ENCODE peak calls at places on chromosomes 11 and 22, in six cellular contexts. One of them, this sample, is unnamed.

GRCh38 chr11:118878187-118878586 is 5.5 kb upstream of the CXCR5 start:
- DNase-seq in hepatic stellate cell: no peak
- DNase-seq in endodermal cell: no peak
- DNase-seq in NCI-H2107: no peak
- DNase-seq in KG1: no peak
- DNase-seq in tibial nerve: no peak
- DNase-seq in this sample: no peak

GRCh38 chr11:123493393-123494063 is 63.5 kb downstream of the GRAMD1B start:
- DNase-seq in tibial nerve: no peak
- DNase-seq in KG1: no peak
- DNase-seq in endodermal cell: peak
- DNase-seq in NCI-H2107: no peak
- DNase-seq in hepatic stellate cell: no peak
- DNase-seq in this sample: no peak

GRCh38 chr11:111676878-111677585 is 74.8 kb downstream of the SIK2 start:
- DNase-seq in endodermal cell: no peak
- DNase-seq in hepatic stellate cell: peak
- DNase-seq in NCI-H2107: no peak
- DNase-seq in KG1: no peak
- DNase-seq in tibial nerve: no peak
- DNase-seq in this sample: peak

GRCh38 chr11:110249066-110249465 is 47.3 kb downstream of the RDX start:
- DNase-seq in tibial nerve: no peak
- DNase-seq in NCI-H2107: no peak
- DNase-seq in endodermal cell: no peak
- DNase-seq in hepatic stellate cell: no peak
- DNase-seq in KG1: no peak
- DNase-seq in this sample: peak

GRCh38 chr11:44028816-44029506 is 18.8 kb upstream of the ACCSL start:
- DNase-seq in endodermal cell: no peak
- DNase-seq in hepatic stellate cell: no peak
- DNase-seq in tibial nerve: no peak
- DNase-seq in NCI-H2107: no peak
- DNase-seq in KG1: no peak
- DNase-seq in this sample: no peak

GRCh38 chr11:11250470-11250869 is 102.6 kb downstream of the CSNK2A3 start:
- DNase-seq in tibial nerve: no peak
- DNase-seq in NCI-H2107: no peak
- DNase-seq in endodermal cell: peak
- DNase-seq in hepatic stellate cell: no peak
- DNase-seq in KG1: no peak
- DNase-seq in this sample: peak

GRCh38 chr22:28019360-28019759 is 100.3 kb upstream of the PITPNB start:
- DNase-seq in NCI-H2107: no peak
- DNase-seq in tibial nerve: no peak
- DNase-seq in hepatic stellate cell: no peak
- DNase-seq in endodermal cell: no peak
- DNase-seq in KG1: no peak
- DNase-seq in this sample: peak

GRCh38 chr11:123742334-123742733 is 874 bp upstream of the ZNF202 start:
- DNase-seq in KG1: no peak
- DNase-seq in hepatic stellate cell: no peak
- DNase-seq in endodermal cell: peak
- DNase-seq in NCI-H2107: no peak
- DNase-seq in tibial nerve: no peak
- DNase-seq in this sample: no peak

GRCh38 chr11:12121504-12121903 is 11.1 kb downstream of the MICAL2 start:
- DNase-seq in KG1: no peak
- DNase-seq in NCI-H2107: peak
- DNase-seq in endodermal cell: no peak
- DNase-seq in tibial nerve: no peak
- DNase-seq in hepatic stellate cell: no peak
- DNase-seq in this sample: no peak

GRCh38 chr11:103202048-103202651 is 92.9 kb downstream of the DYNC2H1 start:
- DNase-seq in KG1: no peak
- DNase-seq in hepatic stellate cell: peak
- DNase-seq in NCI-H2107: no peak
- DNase-seq in endodermal cell: no peak
- DNase-seq in tibial nerve: no peak
- DNase-seq in this sample: peak

GRCh38 chr11:68004551-68005335 is 846 bp upstream of the UNC93B1 start:
- DNase-seq in tibial nerve: no peak
- DNase-seq in endodermal cell: peak
- DNase-seq in hepatic stellate cell: no peak
- DNase-seq in KG1: no peak
- DNase-seq in NCI-H2107: no peak
- DNase-seq in this sample: no peak

GRCh38 chr22:47356433-47357011 is 594.1 kb downstream of the TBC1D22A start:
- DNase-seq in tibial nerve: no peak
- DNase-seq in endodermal cell: no peak
- DNase-seq in hepatic stellate cell: no peak
- DNase-seq in KG1: no peak
- DNase-seq in NCI-H2107: no peak
- DNase-seq in this sample: no peak

GRCh38 chr11:116791002-116791812 is 472 bp downstream of the APOA5 start:
- DNase-seq in endodermal cell: peak
- DNase-seq in KG1: peak
- DNase-seq in hepatic stellate cell: peak
- DNase-seq in tibial nerve: peak
- DNase-seq in NCI-H2107: peak
- DNase-seq in this sample: peak

GRCh38 chr11:130467116-130467990 is 18.9 kb downstream of the ADAMTS15 start:
- DNase-seq in endodermal cell: no peak
- DNase-seq in NCI-H2107: no peak
- DNase-seq in KG1: no peak
- DNase-seq in tibial nerve: no peak
- DNase-seq in hepatic stellate cell: no peak
- DNase-seq in this sample: no peak

GRCh38 chr22:40094449-40094848 is 83.3 kb upstream of the TNRC6B start:
- DNase-seq in hepatic stellate cell: peak
- DNase-seq in KG1: no peak
- DNase-seq in NCI-H2107: no peak
- DNase-seq in tibial nerve: no peak
- DNase-seq in endodermal cell: no peak
- DNase-seq in this sample: peak

GRCh38 chr11:66475349-66476172 is 4.7 kb upstream of the DPP3 start:
- DNase-seq in KG1: no peak
- DNase-seq in endodermal cell: no peak
- DNase-seq in hepatic stellate cell: no peak
- DNase-seq in NCI-H2107: no peak
- DNase-seq in tibial nerve: no peak
- DNase-seq in this sample: no peak

GRCh38 chr11:20355221-20356219 is 8.0 kb upstream of the HTATIP2 start:
- DNase-seq in hepatic stellate cell: peak
- DNase-seq in NCI-H2107: no peak
- DNase-seq in tibial nerve: no peak
- DNase-seq in KG1: no peak
- DNase-seq in endodermal cell: peak
- DNase-seq in this sample: peak

GRCh38 chr22:46726066-46726985 is 11.7 kb downstream of the CERK start:
- DNase-seq in KG1: no peak
- DNase-seq in hepatic stellate cell: no peak
- DNase-seq in endodermal cell: peak
- DNase-seq in tibial nerve: no peak
- DNase-seq in NCI-H2107: no peak
- DNase-seq in this sample: peak

GRCh38 chr11:13277719-13278619 is at the start of gene BMAL1:
- DNase-seq in KG1: no peak
- DNase-seq in endodermal cell: peak
- DNase-seq in hepatic stellate cell: peak
- DNase-seq in NCI-H2107: no peak
- DNase-seq in tibial nerve: no peak
- DNase-seq in this sample: peak

GRCh38 chr22:43993072-43993760 is 30.9 kb upstream of the PARVB start:
- DNase-seq in KG1: peak
- DNase-seq in tibial nerve: peak
- DNase-seq in endodermal cell: peak
- DNase-seq in hepatic stellate cell: peak
- DNase-seq in NCI-H2107: peak
- DNase-seq in this sample: peak

GRCh38 chr22:45529966-45530575 is 27.4 kb downstream of the FBLN1 start:
- DNase-seq in hepatic stellate cell: no peak
- DNase-seq in tibial nerve: no peak
- DNase-seq in endodermal cell: no peak
- DNase-seq in NCI-H2107: no peak
- DNase-seq in KG1: no peak
- DNase-seq in this sample: peak

GRCh38 chr11:44592125-44592643 is 26.7 kb downstream of the CD82 start:
- DNase-seq in endodermal cell: no peak
- DNase-seq in NCI-H2107: no peak
- DNase-seq in hepatic stellate cell: no peak
- DNase-seq in KG1: no peak
- DNase-seq in tibial nerve: peak
- DNase-seq in this sample: peak

GRCh38 chr11:30333405-30333804 is 10.5 kb downstream of the ARL14EP start:
- DNase-seq in tibial nerve: no peak
- DNase-seq in NCI-H2107: no peak
- DNase-seq in KG1: no peak
- DNase-seq in endodermal cell: no peak
- DNase-seq in hepatic stellate cell: no peak
- DNase-seq in this sample: peak

GRCh38 chr11:134957540-134958335 is 545.7 kb upstream of the B3GAT1 start:
- DNase-seq in endodermal cell: no peak
- DNase-seq in tibial nerve: no peak
- DNase-seq in NCI-H2107: no peak
- DNase-seq in hepatic stellate cell: no peak
- DNase-seq in KG1: no peak
- DNase-seq in this sample: no peak

GRCh38 chr11:19311306-19312030 is 70.7 kb upstream of the E2F8 start:
- DNase-seq in NCI-H2107: no peak
- DNase-seq in endodermal cell: peak
- DNase-seq in KG1: peak
- DNase-seq in tibial nerve: peak
- DNase-seq in hepatic stellate cell: peak
- DNase-seq in this sample: peak

GRCh38 chr11:2783536-2784082 is 83.8 kb upstream of the KCNQ1OT1 start:
- DNase-seq in KG1: no peak
- DNase-seq in endodermal cell: no peak
- DNase-seq in hepatic stellate cell: no peak
- DNase-seq in NCI-H2107: no peak
- DNase-seq in tibial nerve: no peak
- DNase-seq in this sample: no peak

GRCh38 chr11:61793084-61793828 is 545 bp downstream of the FEN1 start:
- DNase-seq in KG1: peak
- DNase-seq in tibial nerve: no peak
- DNase-seq in endodermal cell: no peak
- DNase-seq in NCI-H2107: no peak
- DNase-seq in hepatic stellate cell: no peak
- DNase-seq in this sample: peak